ENCODE peak calls at places on chromosome 17, in six cellular contexts. One of them, this sample, is unnamed.

GRCh38 chr17:53950207-53950857 is 127.6 kb downstream of the KIF2B start:
- DNase-seq in SW480: peak
- DNase-seq in iris pigment epithelial cell: no peak
- DNase-seq in activated CD4-positive, CD25-positive, alpha-beta regulatory T cell: no peak
- DNase-seq in stromal cell of bone marrow: no peak
- DNase-seq in AG04450: no peak
- DNase-seq in this sample: no peak

GRCh38 chr17:21004016-21004930 is 38.5 kb downstream of the USP22 start:
- DNase-seq in SW480: no peak
- DNase-seq in iris pigment epithelial cell: no peak
- DNase-seq in activated CD4-positive, CD25-positive, alpha-beta regulatory T cell: no peak
- DNase-seq in stromal cell of bone marrow: no peak
- DNase-seq in AG04450: no peak
- DNase-seq in this sample: no peak

GRCh38 chr17:46056800-46057304 is 57.8 kb downstream of the STH start:
- DNase-seq in SW480: no peak
- DNase-seq in iris pigment epithelial cell: peak
- DNase-seq in activated CD4-positive, CD25-positive, alpha-beta regulatory T cell: no peak
- DNase-seq in stromal cell of bone marrow: peak
- DNase-seq in AG04450: peak
- DNase-seq in this sample: no peak

GRCh38 chr17:42414782-42415409 is 8.2 kb downstream of the CAVIN1 start:
- DNase-seq in SW480: no peak
- DNase-seq in iris pigment epithelial cell: no peak
- DNase-seq in activated CD4-positive, CD25-positive, alpha-beta regulatory T cell: peak
- DNase-seq in stromal cell of bone marrow: no peak
- DNase-seq in AG04450: no peak
- DNase-seq in this sample: no peak

GRCh38 chr17:81403671-81404534 is 8.6 kb downstream of the BAHCC1 start:
- DNase-seq in SW480: peak
- DNase-seq in iris pigment epithelial cell: no peak
- DNase-seq in activated CD4-positive, CD25-positive, alpha-beta regulatory T cell: no peak
- DNase-seq in stromal cell of bone marrow: no peak
- DNase-seq in AG04450: no peak
- DNase-seq in this sample: no peak

GRCh38 chr17:64694207-64694606 is 32.1 kb upstream of the SMURF2 start:
- DNase-seq in SW480: peak
- DNase-seq in iris pigment epithelial cell: no peak
- DNase-seq in activated CD4-positive, CD25-positive, alpha-beta regulatory T cell: no peak
- DNase-seq in stromal cell of bone marrow: peak
- DNase-seq in AG04450: no peak
- DNase-seq in this sample: no peak

GRCh38 chr17:40440166-40440565 is 3.1 kb upstream of the IGFBP4 start:
- DNase-seq in SW480: no peak
- DNase-seq in iris pigment epithelial cell: no peak
- DNase-seq in activated CD4-positive, CD25-positive, alpha-beta regulatory T cell: no peak
- DNase-seq in stromal cell of bone marrow: no peak
- DNase-seq in AG04450: no peak
- DNase-seq in this sample: no peak

GRCh38 chr17:44781553-44782348 is 23.0 kb downstream of the ADAM11 start:
- DNase-seq in SW480: no peak
- DNase-seq in iris pigment epithelial cell: no peak
- DNase-seq in activated CD4-positive, CD25-positive, alpha-beta regulatory T cell: no peak
- DNase-seq in stromal cell of bone marrow: no peak
- DNase-seq in AG04450: no peak
- DNase-seq in this sample: no peak

GRCh38 chr17:27318228-27318627 is 24.3 kb downstream of the WSB1 start:
- DNase-seq in SW480: no peak
- DNase-seq in iris pigment epithelial cell: no peak
- DNase-seq in activated CD4-positive, CD25-positive, alpha-beta regulatory T cell: no peak
- DNase-seq in stromal cell of bone marrow: no peak
- DNase-seq in AG04450: no peak
- DNase-seq in this sample: no peak

GRCh38 chr17:32341857-32342602 is at the start of gene C17orf75:
- DNase-seq in SW480: peak
- DNase-seq in iris pigment epithelial cell: peak
- DNase-seq in activated CD4-positive, CD25-positive, alpha-beta regulatory T cell: peak
- DNase-seq in stromal cell of bone marrow: peak
- DNase-seq in AG04450: no peak
- DNase-seq in this sample: peak

GRCh38 chr17:60303406-60304099 is 88.4 kb downstream of the USP32 start:
- DNase-seq in SW480: no peak
- DNase-seq in iris pigment epithelial cell: no peak
- DNase-seq in activated CD4-positive, CD25-positive, alpha-beta regulatory T cell: no peak
- DNase-seq in stromal cell of bone marrow: no peak
- DNase-seq in AG04450: no peak
- DNase-seq in this sample: no peak

GRCh38 chr17:633133-633532 is 81.5 kb downstream of the VPS53 start:
- DNase-seq in SW480: no peak
- DNase-seq in iris pigment epithelial cell: no peak
- DNase-seq in activated CD4-positive, CD25-positive, alpha-beta regulatory T cell: no peak
- DNase-seq in stromal cell of bone marrow: no peak
- DNase-seq in AG04450: no peak
- DNase-seq in this sample: no peak

GRCh38 chr17:64126918-64127317 is 3.0 kb downstream of the ERN1 start:
- DNase-seq in SW480: no peak
- DNase-seq in iris pigment epithelial cell: peak
- DNase-seq in activated CD4-positive, CD25-positive, alpha-beta regulatory T cell: no peak
- DNase-seq in stromal cell of bone marrow: no peak
- DNase-seq in AG04450: no peak
- DNase-seq in this sample: no peak

GRCh38 chr17:66222772-66223350 is 6.4 kb downstream of the APOH start:
- DNase-seq in SW480: no peak
- DNase-seq in iris pigment epithelial cell: no peak
- DNase-seq in activated CD4-positive, CD25-positive, alpha-beta regulatory T cell: no peak
- DNase-seq in stromal cell of bone marrow: no peak
- DNase-seq in AG04450: no peak
- DNase-seq in this sample: no peak

GRCh38 chr17:65359016-65359415 is 202.4 kb downstream of the AXIN2 start:
- DNase-seq in SW480: peak
- DNase-seq in iris pigment epithelial cell: peak
- DNase-seq in activated CD4-positive, CD25-positive, alpha-beta regulatory T cell: no peak
- DNase-seq in stromal cell of bone marrow: peak
- DNase-seq in AG04450: peak
- DNase-seq in this sample: no peak

GRCh38 chr17:68346448-68346847 is 55.2 kb downstream of the ARSG start:
- DNase-seq in SW480: no peak
- DNase-seq in iris pigment epithelial cell: no peak
- DNase-seq in activated CD4-positive, CD25-positive, alpha-beta regulatory T cell: peak
- DNase-seq in stromal cell of bone marrow: no peak
- DNase-seq in AG04450: no peak
- DNase-seq in this sample: no peak

GRCh38 chr17:42428141-42428944 is 5.3 kb upstream of the CAVIN1 start:
- DNase-seq in SW480: peak
- DNase-seq in iris pigment epithelial cell: peak
- DNase-seq in activated CD4-positive, CD25-positive, alpha-beta regulatory T cell: no peak
- DNase-seq in stromal cell of bone marrow: peak
- DNase-seq in AG04450: peak
- DNase-seq in this sample: no peak

GRCh38 chr17:8273884-8274444 is 14.5 kb upstream of the RANGRF start:
- DNase-seq in SW480: no peak
- DNase-seq in iris pigment epithelial cell: no peak
- DNase-seq in activated CD4-positive, CD25-positive, alpha-beta regulatory T cell: no peak
- DNase-seq in stromal cell of bone marrow: no peak
- DNase-seq in AG04450: no peak
- DNase-seq in this sample: no peak

GRCh38 chr17:29617125-29617480 is 5.6 kb downstream of the CORO6 start:
- DNase-seq in SW480: peak
- DNase-seq in iris pigment epithelial cell: peak
- DNase-seq in activated CD4-positive, CD25-positive, alpha-beta regulatory T cell: peak
- DNase-seq in stromal cell of bone marrow: no peak
- DNase-seq in AG04450: no peak
- DNase-seq in this sample: peak

GRCh38 chr17:81386141-81386645 is 9.1 kb upstream of the BAHCC1 start:
- DNase-seq in SW480: no peak
- DNase-seq in iris pigment epithelial cell: no peak
- DNase-seq in activated CD4-positive, CD25-positive, alpha-beta regulatory T cell: no peak
- DNase-seq in stromal cell of bone marrow: no peak
- DNase-seq in AG04450: no peak
- DNase-seq in this sample: no peak